ENCODE peak calls at places on chromosomes 2 and 18, in five cellular contexts. U, Z, Y, Q and C are unnamed samples.

GRCh38 chr2:48566582-48566981 is 36.6 kb downstream of the STON1 start:
- DNase-seq in Y (no peak), Q (no peak), U (no peak), Z (peak), C (peak)

GRCh38 chr2:108061485-108062042 is 75.2 kb downstream of the SLC5A7 start:
- DNase-seq in Y (no peak), Z (no peak), Q (no peak), U (no peak), C (no peak)

GRCh38 chr18:59697236-59697932 is at the start of gene CCBE1:
- DNase-seq in U (peak), Y (no peak), Z (peak), Q (peak), C (no peak)

GRCh38 chr2:241935314-241935713 is 65.8 kb downstream of the RTP5 start:
- DNase-seq in Y (no peak), U (peak), Q (no peak), Z (no peak), C (no peak)

GRCh38 chr18:28995319-28995718 is 818.4 kb upstream of the CDH2 start:
- DNase-seq in Z (no peak), Q (no peak), Y (no peak), U (peak), C (no peak)

GRCh38 chr2:129192841-129193253 is 786.6 kb upstream of the RAB6C start:
- DNase-seq in U (no peak), Y (no peak), Q (no peak), Z (no peak), C (no peak)

GRCh38 chr18:12347895-12348294 is 29.1 kb downstream of the AFG3L2 start:
- DNase-seq in U (no peak), Z (no peak), Q (no peak), Y (no peak), C (no peak)

GRCh38 chr18:49023281-49023937 is 72.6 kb upstream of the SMAD7 start:
- DNase-seq in Q (no peak), U (no peak), Y (no peak), Z (no peak), C (no peak)

GRCh38 chr2:98205901-98206300 is 118.9 kb downstream of the VWA3B start:
- DNase-seq in U (no peak), Z (no peak), Q (no peak), Y (no peak), C (no peak)

GRCh38 chr18:8609711-8610441 is 639 bp downstream of the RAB12 start:
- DNase-seq in U (no peak), Q (no peak), Y (no peak), Z (peak), C (no peak)

GRCh38 chr2:8639122-8639635 is 42.7 kb upstream of the ID2 start:
- DNase-seq in Z (no peak), Y (no peak), U (no peak), Q (no peak), C (no peak)

GRCh38 chr2:8638327-8638726 is 43.5 kb upstream of the ID2 start:
- DNase-seq in U (no peak), Z (no peak), Y (no peak), Q (no peak), C (no peak)

GRCh38 chr2:8634466-8635172 is 47.2 kb upstream of the ID2 start:
- DNase-seq in Z (no peak), U (no peak), Q (no peak), Y (no peak), C (no peak)

GRCh38 chr2:8636041-8636491 is 45.8 kb upstream of the ID2 start:
- DNase-seq in Q (no peak), U (no peak), Y (no peak), Z (no peak), C (no peak)

DNA sequence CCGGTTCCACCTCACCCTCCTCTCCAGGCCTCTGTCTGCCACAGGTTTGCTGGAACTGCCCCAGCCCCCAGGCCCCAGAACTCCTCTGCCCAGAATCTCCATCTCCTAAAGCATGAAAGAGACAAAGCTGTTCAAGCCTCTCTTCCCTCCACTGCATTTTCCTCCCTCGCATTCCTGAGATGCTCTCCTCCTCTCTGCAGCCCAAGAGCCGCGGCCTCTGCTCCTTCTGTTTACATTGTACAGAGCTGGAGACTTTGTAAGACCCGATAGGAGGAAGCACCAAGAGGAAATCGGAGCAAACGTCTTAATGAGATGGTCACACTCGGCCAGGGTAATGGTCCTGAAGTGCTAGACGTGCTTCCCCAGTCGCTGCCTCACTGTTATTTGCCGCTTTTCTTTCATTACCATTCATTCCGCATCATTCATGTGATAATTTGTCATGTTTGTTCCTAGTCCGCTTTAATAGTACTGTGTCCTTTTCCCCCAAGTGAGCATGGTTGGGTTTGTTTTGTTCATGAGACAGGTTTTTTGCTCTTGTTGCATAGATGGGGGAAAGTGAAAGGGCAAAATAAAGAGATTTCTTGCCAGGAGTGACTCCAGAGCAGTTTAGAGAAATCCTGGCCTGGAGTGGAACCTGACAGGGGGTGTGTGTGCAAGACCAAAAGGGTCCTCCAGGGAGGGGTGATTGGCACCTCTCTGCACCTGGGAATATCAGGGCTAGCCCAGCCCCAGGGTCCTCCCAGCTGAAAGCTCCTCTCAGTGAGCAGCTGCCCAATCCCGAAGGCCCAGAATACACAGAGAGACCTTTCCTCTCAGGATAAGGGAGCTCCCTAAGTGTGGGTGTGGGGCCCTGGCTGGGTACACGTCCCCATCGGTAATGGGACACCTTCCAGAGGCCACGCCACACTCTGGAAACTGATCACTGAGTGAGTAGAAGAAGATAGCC is 44.9 kb upstream of the ID2 start:
- DNase-seq in Z (no peak), U (no peak), Q (peak), Y (no peak), C (no peak)
- TF ChIP-seq SRF in Z (no peak), U (no peak), Q (no peak), Y (no peak), C (no peak)

GRCh38 chr2:154324601-154325000 is 373.9 kb upstream of the KCNJ3 start:
- DNase-seq in Z (no peak), Y (no peak), U (no peak), Q (no peak), C (no peak)
- TF ChIP-seq SRF in Z (no peak), Y (no peak), U (no peak), Q (no peak), C (no peak)

GRCh38 chr2:27844821-27845255 is 45.3 kb downstream of the RBKS start:
- DNase-seq in Z (no peak), U (no peak), Y (no peak), Q (no peak), C (no peak)
- TF ChIP-seq SRF in Z (no peak), U (no peak), Y (no peak), Q (no peak), C (no peak)

GRCh38 chr2:231032575-231033140 is 4.7 kb upstream of the C2orf72 start:
- DNase-seq in Q (no peak), Z (no peak), U (no peak), Y (no peak), C (no peak)
- TF ChIP-seq SRF in Q (no peak), Z (no peak), U (no peak), Y (no peak), C (no peak)